ENCODE peak calls at places on chromosomes 11 and 22, in six cellular contexts. E is tibial artery, Q is A549, M is right atrium auricular region, H is heart left ventricle, B is AG04449. W is an unnamed sample.

GRCh38 chr22:36316419-36316818 is 63.5 kb downstream of the APOL1 start:
- DNase-seq in E (no peak), Q (no peak), M (no peak), H (no peak), B (no peak), W (no peak)

GRCh38 chr11:88308576-88308975 is 29.0 kb downstream of the CTSC start:
- DNase-seq in E (no peak), Q (no peak), M (no peak), H (no peak), B (no peak), W (no peak)

GRCh38 chr11:3022300-3022967 is 30.3 kb upstream of the NAP1L4 start:
- DNase-seq in E (no peak), Q (no peak), M (no peak), H (no peak), B (peak), W (no peak)

GRCh38 chr11:70912226-70912840 is 340.0 kb downstream of the SHANK2 start:
- DNase-seq in E (no peak), Q (no peak), M (no peak), H (no peak), B (no peak), W (no peak)

GRCh38 chr11:119228535-119229302 is 22.6 kb downstream of the CBL start:
- DNase-seq in E (no peak), Q (no peak), M (peak), H (no peak), B (no peak), W (no peak)

GRCh38 chr22:39624501-39624821 is 53.9 kb downstream of the CACNA1I start:
- DNase-seq in E (no peak), Q (no peak), M (no peak), H (no peak), B (no peak), W (no peak)

GRCh38 chr22:48250937-48251530 is 1488.6 kb downstream of the TBC1D22A start:
- DNase-seq in E (no peak), Q (no peak), M (no peak), H (no peak), B (no peak), W (no peak)

GRCh38 chr11:84526250-84526649 is 1100.9 kb downstream of the DLG2 start:
- DNase-seq in E (no peak), Q (no peak), M (no peak), H (no peak), B (no peak), W (no peak)

GRCh38 chr11:2590131-2590950 is 109.5 kb downstream of the KCNQ1OT1 start:
- DNase-seq in E (no peak), Q (no peak), M (no peak), H (peak), B (no peak), W (peak)

GRCh38 chr11:126280595-126280994 is 2.3 kb upstream of the TIRAP start:
- DNase-seq in E (no peak), Q (no peak), M (no peak), H (peak), B (no peak), W (no peak)

GRCh38 chr11:130652671-130653335 is 204.4 kb downstream of the ADAMTS15 start:
- DNase-seq in E (peak), Q (no peak), M (peak), H (peak), B (peak), W (no peak)

GRCh38 chr22:37643225-37643847 is 3.9 kb downstream of the SH3BP1 start:
- DNase-seq in E (peak), Q (peak), M (peak), H (peak), B (no peak), W (peak)

GRCh38 chr11:66820921-66821320 is 22.3 kb upstream of the RCE1 start:
- DNase-seq in E (no peak), Q (no peak), M (no peak), H (no peak), B (no peak), W (no peak)

GRCh38 chr11:125923012-125923579 is 18.8 kb downstream of the DDX25 start:
- DNase-seq in E (no peak), Q (peak), M (peak), H (peak), B (peak), W (peak)

GRCh38 chr22:40247976-40248375 is 70.3 kb downstream of the TNRC6B start:
- DNase-seq in E (no peak), Q (no peak), M (no peak), H (no peak), B (no peak), W (no peak)

GRCh38 chr22:42932857-42933782 is 76.0 kb upstream of the ARFGAP3 start:
- DNase-seq in E (no peak), Q (no peak), M (no peak), H (peak), B (no peak), W (no peak)

GRCh38 chr11:132043714-132044113 is 673.3 kb downstream of the NTM start:
- DNase-seq in E (no peak), Q (no peak), M (no peak), H (no peak), B (no peak), W (no peak)
- TF ChIP-seq CTCF in E (no peak), Q (no peak), M (no peak), H (no peak), B (no peak), W (no peak)

DNA sequence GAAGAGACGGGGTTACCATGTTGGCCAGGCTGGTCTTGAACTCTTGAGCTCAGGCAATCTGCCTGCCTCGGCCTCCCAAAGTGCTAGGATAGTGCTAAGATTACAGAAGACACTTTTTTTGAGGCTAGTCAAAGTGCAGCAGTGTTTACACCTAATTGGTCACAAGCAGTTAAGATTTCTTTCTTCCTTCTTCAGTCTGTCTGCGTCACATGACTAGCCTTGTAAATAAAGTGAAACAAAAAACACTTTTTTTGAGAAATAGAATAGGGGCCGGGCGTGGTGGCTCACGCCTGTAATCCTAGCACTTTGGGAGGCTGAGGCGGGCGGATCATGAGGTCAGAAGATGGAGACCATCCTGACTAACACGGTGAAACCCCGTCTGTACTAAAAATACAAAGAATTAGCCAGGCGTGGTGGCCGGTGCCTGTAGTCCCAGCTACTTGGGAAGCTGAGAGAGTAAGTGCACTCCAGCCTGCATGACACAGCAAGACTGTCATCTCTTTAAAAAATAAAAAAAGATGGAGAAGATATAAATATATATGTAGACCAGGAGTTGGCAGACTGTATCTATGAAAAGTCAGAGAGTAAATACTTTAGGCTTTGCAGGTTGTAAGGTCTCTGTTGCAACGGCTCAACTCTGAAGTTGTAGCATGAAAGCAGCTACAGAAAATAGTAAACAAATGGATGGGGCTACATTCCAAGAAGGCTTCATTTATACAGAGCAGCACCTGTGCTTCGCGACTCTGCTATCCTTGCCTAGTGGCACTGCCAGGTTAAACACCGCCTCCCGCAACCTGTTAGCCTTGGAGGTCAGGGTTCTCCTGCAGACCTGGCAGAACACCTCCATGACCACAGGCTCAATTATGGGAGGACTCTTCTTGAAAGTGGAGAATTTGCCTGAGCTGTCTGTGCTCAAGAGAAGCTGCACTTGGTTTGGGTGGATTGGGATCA is 55.8 kb downstream of the PPP6R2 start:
- DNase-seq in E (no peak), Q (peak), M (no peak), H (no peak), B (no peak), W (no peak)
- TF ChIP-seq CTCF in E (no peak), Q (no peak), M (no peak), H (no peak), B (no peak), W (no peak)

DNA sequence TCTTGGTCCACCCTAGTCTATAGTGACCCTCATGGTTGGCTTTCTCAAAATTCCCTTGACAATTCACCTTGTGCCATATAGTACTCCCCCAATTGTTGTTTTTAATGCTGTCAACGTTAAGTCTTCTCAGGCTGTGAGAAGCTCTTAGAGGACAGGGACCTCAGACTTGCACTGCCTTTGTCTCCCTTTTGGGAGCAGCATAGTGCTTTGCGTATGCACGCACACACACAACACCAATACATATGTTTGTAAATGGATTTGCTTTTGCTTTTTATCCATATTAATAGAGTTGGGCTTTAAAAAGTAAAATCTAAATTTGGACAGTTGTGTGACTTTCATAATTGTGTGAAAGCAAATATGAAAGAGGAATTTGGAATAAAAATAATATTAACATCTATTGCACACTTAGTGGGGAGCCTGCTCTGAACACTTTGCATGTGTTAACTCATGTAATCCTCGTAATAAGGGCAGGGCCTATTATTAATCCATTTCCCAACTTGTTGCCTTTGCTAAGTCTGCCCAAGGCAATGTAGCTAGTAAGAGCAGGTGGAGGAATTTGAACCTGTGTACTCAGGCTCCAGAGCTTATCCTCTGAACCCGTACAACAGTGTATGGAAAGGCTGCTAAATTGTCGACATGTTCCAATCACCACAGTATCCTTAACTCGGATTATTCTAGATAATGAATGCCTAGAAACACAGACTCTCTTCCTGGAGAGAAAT is 257.7 kb upstream of the NARS2 start:
- DNase-seq in E (no peak), Q (peak), M (no peak), H (no peak), B (no peak), W (no peak)
- TF ChIP-seq CTCF in E (no peak), Q (peak), M (no peak), H (peak), B (no peak), W (no peak)

DNA sequence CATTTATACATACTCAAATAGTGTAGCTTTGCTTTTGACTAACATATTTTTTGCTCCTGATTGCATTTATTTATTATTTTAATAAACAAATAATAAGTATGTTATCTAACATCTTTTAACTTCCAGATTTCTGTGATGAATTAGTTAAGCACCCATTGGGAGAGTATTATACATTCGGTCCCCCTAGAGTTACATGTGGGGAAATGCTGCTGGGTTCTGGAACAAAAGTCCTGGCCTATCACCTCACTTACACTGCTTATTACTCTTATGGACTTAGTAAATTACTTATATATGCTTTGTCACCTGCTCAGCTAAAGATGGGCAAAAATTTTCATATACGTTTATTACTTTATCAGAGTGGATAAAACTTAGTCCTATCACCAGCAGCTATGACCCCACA is 1163.0 kb downstream of the FAM181B start:
- DNase-seq in E (no peak), Q (no peak), M (no peak), H (no peak), B (no peak), W (no peak)
- TF ChIP-seq CTCF in E (no peak), Q (no peak), M (no peak), H (no peak), B (no peak), W (no peak)

DNA sequence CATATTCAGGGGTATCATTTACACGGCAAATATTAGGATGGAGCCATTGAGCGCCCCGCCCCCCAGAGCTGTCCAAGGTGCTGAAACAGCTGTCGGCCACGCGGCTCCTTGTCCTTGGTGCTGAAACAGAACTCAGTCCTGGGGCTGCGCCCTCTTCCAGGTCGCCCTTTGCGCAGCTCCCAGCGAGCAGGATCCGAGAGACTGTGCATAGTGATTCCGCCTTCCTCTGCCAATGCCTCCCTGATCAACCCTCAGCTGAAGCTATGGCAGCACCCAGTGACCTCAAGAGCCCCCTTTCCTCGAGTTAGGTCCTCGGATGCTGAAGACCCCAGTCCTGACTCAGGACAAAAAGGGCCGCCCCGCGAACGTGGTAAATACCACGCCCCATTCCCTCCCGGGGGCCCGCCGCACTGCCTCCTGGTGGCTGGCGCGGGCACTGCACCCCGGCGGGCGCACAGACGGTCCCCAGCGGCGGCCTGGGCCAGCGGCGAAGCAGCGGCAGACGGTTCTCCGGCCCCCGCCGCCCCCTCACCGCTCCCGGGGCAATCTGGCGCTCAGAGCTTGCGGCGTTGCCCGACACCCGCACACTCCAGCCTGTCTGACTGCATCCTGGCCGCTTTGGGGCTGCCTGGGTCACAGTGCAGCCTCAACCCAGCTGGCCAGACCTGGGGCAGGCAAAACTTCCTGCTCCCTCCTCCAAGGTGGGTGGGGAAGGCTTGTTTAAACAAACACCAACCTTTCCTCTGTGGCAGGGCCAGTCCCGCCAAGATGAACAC is 13.4 kb downstream of the SYT7 start:
- DNase-seq in E (no peak), Q (peak), M (peak), H (peak), B (no peak), W (peak)
- TF ChIP-seq CTCF in E (no peak), Q (peak), M (peak), H (peak), B (peak), W (peak)

DNA sequence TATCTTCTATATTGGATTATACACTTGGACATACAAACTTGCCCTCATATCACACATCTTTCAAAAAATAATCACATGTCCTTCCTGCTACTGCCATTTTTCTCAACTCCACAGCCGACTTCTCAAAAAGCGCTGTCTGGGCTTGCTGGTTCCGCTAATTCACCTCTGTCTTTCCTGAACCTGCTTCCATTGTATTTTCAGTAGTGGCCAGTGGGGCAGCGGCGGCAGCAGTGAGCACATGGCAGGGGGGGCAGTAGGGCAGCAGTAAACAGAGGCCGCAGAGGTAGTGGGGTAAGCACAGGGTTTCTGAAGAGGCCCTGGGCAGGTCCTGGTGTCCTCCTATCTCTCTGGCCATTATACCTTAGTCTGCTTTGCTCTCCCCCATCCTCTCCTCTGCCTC is 126.3 kb downstream of the RRAS2 start:
- DNase-seq in E (no peak), Q (peak), M (no peak), H (no peak), B (no peak), W (no peak)
- TF ChIP-seq CTCF in E (no peak), Q (peak), M (no peak), H (peak), B (peak), W (peak)